ENCODE peak calls at places on chromosome 4, in eight cellular contexts. Z, N, F, P, I, W, V and Q are unnamed samples.

GRCh38 chr4:95092762-95093161 is 335.0 kb downstream of the BMPR1B start:
- DNase-seq in W (peak), V (no peak), N (no peak), F (peak), P (no peak), Z (no peak), I (no peak), Q (no peak)

GRCh38 chr4:81804849-81805248 is 333.1 kb upstream of the RASGEF1B start:
- DNase-seq in W (no peak), Z (no peak), P (no peak), I (no peak), V (no peak), F (no peak), N (no peak), Q (no peak)

GRCh38 chr4:185700048-185700447 is 111.9 kb downstream of the SORBS2 start:
- DNase-seq in W (no peak), F (no peak), N (no peak), V (no peak), P (no peak), Z (no peak), I (no peak), Q (no peak)

GRCh38 chr4:184745747-184746531 is 12.0 kb upstream of the CENPU start:
- DNase-seq in P (peak), F (peak), N (peak), Z (peak), I (peak), W (peak), V (no peak), Q (no peak)

GRCh38 chr4:118282692-118283091 is 70.1 kb downstream of the PRSS12 start:
- DNase-seq in W (no peak), I (peak), N (no peak), Z (no peak), F (peak), P (no peak), V (no peak), Q (no peak)

GRCh38 chr4:7444731-7445130 is 10.0 kb upstream of the PSAPL1 start:
- DNase-seq in W (no peak), N (no peak), I (no peak), V (no peak), Z (no peak), P (no peak), F (no peak), Q (no peak)

GRCh38 chr4:71697031-71697430 is 86.8 kb downstream of the GC start:
- DNase-seq in P (no peak), Z (no peak), N (no peak), F (no peak), W (no peak), V (no peak), I (no peak), Q (no peak)

GRCh38 chr4:133081246-133081645 is 67.8 kb upstream of the PCDH10 start:
- DNase-seq in I (no peak), Z (no peak), W (no peak), V (no peak), P (no peak), N (no peak), F (no peak), Q (no peak)

GRCh38 chr4:10584042-10584441 is 100.5 kb downstream of the CLNK start:
- DNase-seq in P (no peak), N (no peak), V (no peak), W (no peak), I (peak), Z (peak), F (peak), Q (no peak)
- H3K4me3 ChIP-seq in P (no peak), N (no peak), V (peak), W (no peak), I (no peak), Z (no peak), F (no peak), Q (no peak)

GRCh38 chr4:41880840-41881831 is 54.1 kb upstream of the TMEM33 start:
- DNase-seq in P (no peak), V (no peak), W (no peak), I (peak), F (peak), Z (no peak), N (no peak), Q (no peak)

GRCh38 chr4:41883988-41884737 is 51.1 kb upstream of the TMEM33 start:
- DNase-seq in W (no peak), V (no peak), P (no peak), Z (no peak), N (no peak), I (no peak), F (no peak), Q (no peak)

GRCh38 chr4:41880022-41880837 is 55.0 kb upstream of the TMEM33 start:
- DNase-seq in F (no peak), P (no peak), Z (no peak), V (no peak), I (no peak), N (no peak), W (no peak), Q (no peak)

GRCh38 chr4:41881931-41882621 is 53.2 kb upstream of the TMEM33 start:
- DNase-seq in I (no peak), P (no peak), N (no peak), F (no peak), Z (no peak), W (peak), V (no peak), Q (no peak)

DNA sequence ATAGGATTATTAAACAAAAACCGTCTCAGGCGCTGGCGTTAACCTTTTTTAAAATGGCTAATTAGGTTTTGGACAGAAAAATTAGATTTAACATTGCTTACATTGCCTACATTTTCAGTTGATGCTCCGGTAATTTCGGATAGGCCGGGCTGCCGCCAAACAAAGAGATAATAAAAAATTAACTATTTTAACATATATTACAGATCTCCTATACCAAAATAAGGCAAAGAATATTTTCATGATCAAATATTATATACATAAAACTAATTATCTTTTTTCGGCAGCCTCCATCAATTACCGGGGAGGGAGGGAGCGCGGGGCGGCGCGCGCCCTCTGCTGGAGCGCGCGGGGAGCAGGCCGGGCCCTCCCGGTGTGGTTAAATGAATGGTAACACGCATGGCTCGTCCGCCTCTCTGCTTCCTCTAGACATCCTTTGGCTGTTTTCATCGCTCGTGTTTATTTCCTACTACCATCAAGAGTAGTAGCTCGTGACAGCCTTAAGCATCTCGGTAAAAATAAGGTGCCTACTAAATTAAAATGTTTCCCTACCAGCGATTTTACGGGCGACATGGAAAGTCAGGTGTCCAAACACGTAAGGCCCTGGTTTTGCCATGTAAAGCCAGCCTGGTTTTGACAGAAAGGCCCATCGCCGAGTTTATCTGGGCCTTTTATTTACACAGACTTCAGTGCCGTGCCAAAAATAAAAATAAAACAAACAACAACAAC is 52.4 kb upstream of the TMEM33 start:
- DNase-seq in Z (no peak), F (peak), V (no peak), W (peak), P (peak), I (peak), N (peak), Q (no peak)
- H3K4me3 ChIP-seq in Z (peak), F (no peak), V (peak), W (peak), P (peak), I (no peak), N (peak), Q (no peak)

DNA sequence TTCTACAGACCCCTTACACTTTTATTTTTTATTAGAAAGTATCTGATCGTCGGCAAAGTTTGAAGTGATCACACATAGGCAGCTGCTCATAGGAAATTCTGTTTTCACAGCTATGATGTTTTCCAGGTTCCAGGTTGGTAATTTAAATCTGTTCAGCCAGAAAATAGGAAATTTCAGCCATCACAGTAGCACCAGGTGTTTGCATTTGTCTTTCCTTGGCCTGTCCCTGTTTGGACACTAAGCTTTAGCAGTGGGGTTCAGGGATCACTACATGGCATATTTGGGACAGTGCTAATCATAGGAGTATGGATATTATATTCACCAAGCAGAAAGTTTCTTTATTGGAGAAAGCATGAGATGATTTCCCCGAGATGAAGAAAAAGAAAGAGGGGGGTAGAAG is 92.9 kb downstream of the ANK2 start:
- DNase-seq in I (no peak), F (no peak), W (no peak), Z (no peak), P (no peak), V (no peak), N (no peak), Q (no peak)
- H3K4me3 ChIP-seq in I (no peak), F (no peak), W (no peak), Z (no peak), P (no peak), V (no peak), N (no peak), Q (no peak)

GRCh38 chr4:5098176-5098575 is 46.9 kb downstream of the STK32B start:
- DNase-seq in F (no peak), I (no peak), W (no peak), Z (no peak), V (no peak), P (no peak), N (no peak), Q (no peak)
- H3K4me3 ChIP-seq in F (no peak), I (no peak), W (no peak), Z (no peak), V (no peak), P (no peak), N (no peak), Q (no peak)

DNA sequence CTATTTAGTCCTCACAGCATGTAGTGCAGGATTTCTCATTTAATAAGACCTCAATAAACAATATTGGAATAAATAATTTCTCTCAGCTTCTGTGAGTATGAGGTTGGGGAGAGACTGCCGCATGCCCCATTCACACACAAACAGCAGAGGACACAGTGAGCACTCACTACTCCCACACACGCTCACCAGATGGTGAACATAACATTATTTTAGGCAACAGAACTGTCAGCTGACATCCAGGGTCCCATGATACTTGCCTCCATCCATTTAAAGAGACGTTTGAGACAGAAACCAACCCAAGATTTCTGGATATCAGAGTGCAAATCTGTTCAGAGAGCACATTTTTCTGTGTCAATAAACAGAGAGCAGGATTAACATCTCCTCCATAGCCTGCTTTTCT is 16.9 kb downstream of the GPRIN3 start:
- DNase-seq in V (no peak), F (no peak), P (no peak), Z (no peak), N (no peak), W (no peak), I (no peak), Q (no peak)
- H3K4me3 ChIP-seq in V (no peak), F (no peak), P (peak), Z (no peak), N (no peak), W (no peak), I (no peak), Q (no peak)